ENCODE peak calls at places on chromosomes 16 and 17, in seven cellular contexts. D is COR-L47; H is AG04450; M is nucleus accumbens; S is NCI-H2029; K is CD8-positive, alpha-beta T cell; U is anterior cingulate cortex. J is an unnamed sample.

GRCh38 chr17:66982011-66982508 is 17.6 kb downstream of the CACNG4 start:
- DNase-seq in H (no peak), M (no peak), U (no peak), S (no peak), D (no peak), K (no peak), J (no peak)

GRCh38 chr17:43914451-43914850 is 7.1 kb upstream of the MPP2 start:
- DNase-seq in H (no peak), U (no peak), S (no peak), D (no peak), M (no peak), K (no peak), J (no peak)

GRCh38 chr17:80575057-80575875 is 30.6 kb downstream of the RPTOR start:
- DNase-seq in K (peak; percentile 94), D (peak; percentile 85), U (peak; percentile 13), M (peak; percentile 43), H (peak; percentile 65), S (no peak), J (peak; percentile 19)

GRCh38 chr16:83458612-83459011 is 349.2 kb upstream of the HSBP1 start:
- DNase-seq in K (no peak), D (no peak), S (no peak), H (no peak), M (no peak), U (no peak), J (no peak)

GRCh38 chr17:54626146-54626703 is 274.4 kb upstream of the TOM1L1 start:
- DNase-seq in H (no peak), S (no peak), U (no peak), D (no peak), K (no peak), M (no peak), J (no peak)

GRCh38 chr17:74715144-74715543 is 2.4 kb upstream of the CD300LF start:
- DNase-seq in H (no peak), U (no peak), K (no peak), S (no peak), D (no peak), M (no peak), J (no peak)

GRCh38 chr17:42673885-42674754 is 2.7 kb downstream of the PLEKHH3 start:
- DNase-seq in H (no peak), U (no peak), M (no peak), K (no peak), D (peak; percentile 9), S (no peak), J (no peak)

GRCh38 chr16:3458852-3459361 is 15.4 kb downstream of the NAA60 start:
- DNase-seq in D (no peak), M (no peak), H (no peak), S (no peak), K (no peak), U (no peak), J (no peak)

GRCh38 chr16:1497014-1497598 is 3.9 kb downstream of the TELO2 start:
- DNase-seq in U (no peak), H (no peak), D (no peak), M (no peak), K (no peak), S (no peak), J (no peak)

GRCh38 chr17:58525239-58525638 is 10.8 kb upstream of the MTMR4 start:
- DNase-seq in D (no peak), U (no peak), K (no peak), M (no peak), H (peak; percentile 55), S (no peak), J (no peak)

GRCh38 chr16:89737341-89738071 is 16.2 kb downstream of the ZNF276 start:
- DNase-seq in H (no peak), K (no peak), M (no peak), S (no peak), U (no peak), D (no peak), J (no peak)

GRCh38 chr16:66335704-66336329 is 30.7 kb upstream of the CDH5 start:
- DNase-seq in M (peak; percentile 80), H (peak; percentile 60), U (peak; percentile 45), K (no peak), D (peak; percentile 97), S (peak; percentile 84), J (peak; percentile 84)

GRCh38 chr16:9840761-9841665 is 341.2 kb downstream of the GRIN2A start:
- DNase-seq in H (no peak), K (no peak), D (no peak), M (no peak), S (no peak), U (no peak), J (no peak)

GRCh38 chr16:27718767-27719445 is 169.0 kb downstream of the KATNIP start:
- DNase-seq in D (no peak), U (peak; percentile 66), K (no peak), H (no peak), S (no peak), M (peak; percentile 84), J (peak; percentile 99)

GRCh38 chr16:86573646-86574508 is 4.5 kb upstream of the FOXL1 start:
- DNase-seq in S (no peak), K (no peak), D (no peak), H (no peak), U (no peak), M (no peak), J (no peak)

J was measured in putamen.